ENCODE peak calls at places on chromosomes 1 and 21, in four cellular contexts. C, T, F and W are unnamed samples.

GRCh38 chr1:17120962-17121837 is 1.9 kb upstream of the PADI2 start:
- DNase-seq in F (no peak), T (no peak), C (no peak), W (no peak)

GRCh38 chr1:184315254-184315653 is 71.6 kb upstream of the C1orf21 start:
- DNase-seq in T (no peak), F (no peak), C (no peak), W (no peak)

GRCh38 chr1:223133301-223133823 is 9.7 kb downstream of the TLR5 start:
- DNase-seq in F (peak), T (no peak), C (no peak), W (no peak)

GRCh38 chr1:80054129-80054528 is 1047.6 kb upstream of the ADGRL4 start:
- DNase-seq in C (peak), F (no peak), T (no peak), W (no peak)

GRCh38 chr1:58575831-58576726 is 973 bp downstream of the TACSTD2 start:
- DNase-seq in C (no peak), F (no peak), T (no peak), W (no peak)

GRCh38 chr1:8903908-8904650 is 25.6 kb upstream of the ENO1 start:
- DNase-seq in F (no peak), C (no peak), T (no peak), W (no peak)

GRCh38 chr1:209823143-209824041 is 4.4 kb upstream of the UTP25 start:
- DNase-seq in T (no peak), F (no peak), C (no peak), W (no peak)

GRCh38 chr1:211145944-211146343 is 12.0 kb upstream of the KCNH1 start:
- DNase-seq in F (no peak), T (no peak), C (no peak), W (no peak)

GRCh38 chr1:233143266-233143665 is 152.3 kb downstream of the PCNX2 start:
- DNase-seq in C (no peak), F (no peak), T (no peak), W (no peak)

DNA sequence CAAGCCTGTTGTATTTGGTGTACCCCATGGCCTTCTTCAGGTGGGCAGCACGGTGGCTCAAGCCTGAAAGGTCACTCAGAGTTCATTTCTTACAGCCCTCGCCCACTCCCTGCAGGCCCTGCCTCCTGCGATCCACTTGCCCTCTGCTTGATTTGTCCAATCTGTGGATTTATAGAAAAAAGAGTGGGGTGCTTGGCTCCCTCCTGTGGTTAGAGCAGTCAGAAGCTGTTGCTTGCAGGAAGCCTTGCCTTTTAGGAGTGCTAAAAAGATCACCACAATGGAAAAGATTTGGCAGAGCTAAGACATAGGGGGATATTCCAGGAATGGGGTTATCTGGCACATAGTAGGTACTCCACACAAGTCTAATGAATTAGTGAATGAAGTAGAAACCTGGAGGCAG is 108.0 kb upstream of the TRABD2B start:
- DNase-seq in T (no peak), C (no peak), F (no peak), W (no peak)
- TF ChIP-seq CTCF in T (no peak), C (no peak), F (no peak), W (no peak)

DNA sequence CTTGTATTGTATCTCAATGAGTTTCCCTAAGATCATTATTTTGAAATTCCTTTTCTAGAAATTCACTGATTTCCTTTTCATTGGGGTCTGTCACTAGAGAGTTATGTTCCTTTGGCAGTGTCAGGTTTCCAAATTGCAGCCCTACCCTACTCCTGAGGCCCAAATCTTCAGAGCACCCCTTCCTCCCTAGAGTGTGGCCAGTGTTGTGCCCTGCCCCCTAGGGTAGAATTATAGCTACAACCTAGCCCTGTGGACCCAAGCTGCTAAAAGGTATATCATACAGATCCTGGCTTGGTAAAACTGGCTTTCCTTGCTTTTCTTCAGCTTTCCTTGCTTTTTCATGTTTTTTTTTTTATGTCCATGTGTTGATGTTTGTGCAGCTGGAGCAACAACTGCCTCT is 60.7 kb downstream of the DIPK1A start:
- DNase-seq in T (no peak), C (no peak), F (no peak), W (no peak)
- TF ChIP-seq CTCF in T (no peak), C (no peak), F (no peak), W (no peak)

GRCh38 chr21:34635307-34635706 is 20.4 kb upstream of the RCAN1 start:
- DNase-seq in C (peak), F (peak), T (no peak), W (no peak)
- TF ChIP-seq CTCF in C (peak), F (no peak), T (peak), W (peak)

DNA sequence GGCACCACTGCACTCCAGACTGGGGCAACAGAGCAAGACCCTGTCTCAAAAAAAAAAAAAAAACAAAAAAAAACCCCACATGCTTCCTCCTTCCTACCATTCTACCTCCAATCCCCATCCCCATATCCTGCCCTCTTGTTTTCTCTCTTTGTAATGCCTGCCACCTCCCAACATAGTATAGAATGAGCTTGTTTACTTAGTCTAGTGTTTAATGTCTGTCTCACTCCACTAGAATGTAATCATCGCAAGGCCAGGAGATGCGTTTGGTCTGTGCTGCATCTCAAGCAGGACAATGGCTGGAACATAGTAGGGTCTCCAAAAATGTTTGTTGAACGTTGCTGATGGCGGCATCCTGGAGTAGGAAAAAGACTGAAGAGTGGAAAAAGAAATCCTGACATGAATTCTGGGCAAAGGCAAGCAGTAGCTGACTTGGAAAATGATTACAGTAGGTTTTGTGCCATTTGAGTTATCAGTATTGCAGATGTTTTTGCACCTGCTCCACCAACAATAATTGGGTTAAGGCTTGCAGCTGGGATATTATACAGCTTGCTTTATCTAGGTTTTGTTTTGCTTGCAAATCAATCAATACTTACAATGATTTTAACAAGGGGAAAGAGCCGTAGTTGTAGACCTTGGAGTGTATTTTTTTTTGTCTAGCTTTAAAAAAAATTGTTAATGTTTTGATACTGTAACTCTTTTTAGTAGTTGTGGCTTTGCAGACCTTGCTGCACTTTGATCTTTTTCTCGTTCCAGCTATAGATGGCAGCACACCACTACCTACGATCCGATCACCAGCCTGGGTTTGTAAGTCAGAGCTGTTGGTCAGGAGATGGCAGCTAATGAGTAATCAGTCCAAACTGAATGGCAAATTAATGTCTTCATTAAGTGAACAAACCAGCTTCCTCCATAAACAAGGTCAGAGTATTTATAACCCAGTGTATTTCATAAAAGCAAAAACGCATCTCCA is 62.4 kb downstream of the BACH1 start:
- DNase-seq in C (no peak), F (no peak), T (no peak), W (no peak)
- TF ChIP-seq CTCF in C (no peak), F (peak), T (peak), W (no peak)

GRCh38 chr1:24385160-24385939 is 28.2 kb downstream of the STPG1 start:
- DNase-seq in C (no peak), T (no peak), F (peak), W (no peak)
- TF ChIP-seq CTCF in C (peak), T (peak), F (peak), W (peak)

GRCh38 chr1:46411601-46412341 is 17.7 kb downstream of the FAAH start:
- DNase-seq in C (no peak), F (no peak), T (no peak), W (no peak)

GRCh38 chr1:46415514-46415913 is 21.4 kb downstream of the FAAH start:
- DNase-seq in T (no peak), F (no peak), C (no peak), W (no peak)

GRCh38 chr1:46411010-46411405 is 16.9 kb downstream of the FAAH start:
- DNase-seq in F (no peak), T (no peak), C (no peak), W (no peak)

GRCh38 chr1:46412853-46413595 is 18.9 kb downstream of the FAAH start:
- DNase-seq in T (no peak), F (no peak), C (no peak), W (no peak)

DNA sequence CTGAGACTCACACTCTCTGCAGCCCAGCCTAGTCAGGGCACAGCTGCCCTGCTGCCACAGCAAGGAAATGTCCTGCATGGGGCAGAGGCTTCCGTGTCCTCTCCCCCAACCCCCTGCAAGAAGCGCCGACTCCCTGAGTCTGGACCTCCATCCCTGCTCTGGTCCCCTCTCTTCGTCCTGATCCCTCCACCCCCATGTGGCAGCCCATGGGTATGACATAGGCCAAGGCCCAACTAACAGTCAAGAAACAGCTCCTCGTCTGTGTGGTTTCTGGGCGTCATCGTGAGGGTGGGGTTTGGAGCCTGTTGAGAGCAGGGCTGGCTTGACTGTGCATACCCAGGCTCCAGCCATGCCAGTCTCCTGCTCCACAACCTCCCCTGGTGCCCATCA is 19.5 kb downstream of the FAAH start:
- DNase-seq in C (peak), F (peak), T (no peak), W (no peak)
- TF ChIP-seq CTCF in C (peak), F (no peak), T (peak), W (peak)

DNA sequence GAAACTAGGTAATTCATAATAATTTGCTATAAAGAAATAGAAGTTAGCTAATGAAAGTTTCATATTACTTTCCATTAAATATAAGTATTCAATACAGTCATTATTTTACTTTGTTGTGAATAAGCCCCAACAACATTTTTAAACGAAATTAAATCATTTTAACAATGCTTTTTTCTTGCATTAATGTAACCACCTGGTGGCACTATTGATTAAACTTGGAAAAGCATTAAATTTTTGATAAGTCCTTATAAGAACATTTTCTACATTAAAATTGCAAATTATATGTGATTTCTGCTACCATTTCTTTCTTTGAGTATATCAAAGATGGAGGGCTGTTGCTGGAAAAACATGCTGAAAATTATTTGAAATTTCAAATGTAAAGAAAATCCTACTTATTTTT is 918.8 kb upstream of the TMPRSS15 start:
- DNase-seq in C (no peak), T (no peak), F (no peak), W (no peak)
- TF ChIP-seq CTCF in C (no peak), T (no peak), F (no peak), W (no peak)

GRCh38 chr1:66924756-66925557 is at the start of the genes DNAI4 and MIER1:
- DNase-seq in C (peak), F (peak), T (peak), W (peak)
- TF ChIP-seq CTCF in C (no peak), F (no peak), T (peak), W (peak)